ENCODE peak calls at places on chromosomes 16 and 17, in seven cellular contexts. One of them, this sample, is unnamed.

GRCh38 chr16:49858200-49859129 is 2.6 kb upstream of the ZNF423 start:
- DNase-seq in PC-9: no peak
- DNase-seq in GM12878: no peak
- DNase-seq in GM23248: peak; percentile 51
- DNase-seq in astrocyte: peak; percentile 37
- DNase-seq in H1: peak; percentile 73
- DNase-seq in MM.1S: no peak
- DNase-seq in this sample: peak; percentile 71

GRCh38 chr17:19676901-19677300 is 28.4 kb downstream of the ALDH3A2 start:
- DNase-seq in PC-9: peak; percentile 52
- DNase-seq in GM12878: no peak
- DNase-seq in GM23248: no peak
- DNase-seq in astrocyte: no peak
- DNase-seq in H1: no peak
- DNase-seq in MM.1S: no peak
- DNase-seq in this sample: no peak

GRCh38 chr16:11836653-11837244 is 14.6 kb downstream of the RSL1D1 start:
- DNase-seq in PC-9: no peak
- DNase-seq in GM12878: no peak
- DNase-seq in GM23248: peak; percentile 83
- DNase-seq in astrocyte: peak; percentile 92
- DNase-seq in H1: no peak
- DNase-seq in MM.1S: no peak
- DNase-seq in this sample: no peak

GRCh38 chr16:57624044-57624688 is 4.3 kb upstream of the ADGRG1 start:
- DNase-seq in PC-9: peak; percentile 51
- DNase-seq in GM12878: no peak
- DNase-seq in GM23248: peak; percentile 36
- DNase-seq in astrocyte: no peak
- DNase-seq in H1: no peak
- DNase-seq in MM.1S: no peak
- DNase-seq in this sample: no peak

GRCh38 chr16:26649646-26650045 is 417.1 kb upstream of the C16orf82 start:
- DNase-seq in PC-9: no peak
- DNase-seq in GM12878: no peak
- DNase-seq in GM23248: no peak
- DNase-seq in astrocyte: no peak
- DNase-seq in H1: no peak
- DNase-seq in MM.1S: no peak
- DNase-seq in this sample: no peak

GRCh38 chr17:13995856-13996635 is 73.3 kb upstream of the COX10 start:
- DNase-seq in PC-9: no peak
- DNase-seq in GM12878: no peak
- DNase-seq in GM23248: peak; percentile 57
- DNase-seq in astrocyte: no peak
- DNase-seq in H1: no peak
- DNase-seq in MM.1S: no peak
- DNase-seq in this sample: no peak

GRCh38 chr17:10089221-10089799 is 109.1 kb downstream of the GAS7 start:
- DNase-seq in PC-9: no peak
- DNase-seq in GM12878: no peak
- DNase-seq in GM23248: no peak
- DNase-seq in astrocyte: peak; percentile 5
- DNase-seq in H1: no peak
- DNase-seq in MM.1S: no peak
- DNase-seq in this sample: no peak

GRCh38 chr17:64386412-64387144 is 4.1 kb downstream of the PECAM1 start:
- DNase-seq in PC-9: no peak
- DNase-seq in GM12878: no peak
- DNase-seq in GM23248: no peak
- DNase-seq in astrocyte: no peak
- DNase-seq in H1: no peak
- DNase-seq in MM.1S: no peak
- DNase-seq in this sample: no peak

GRCh38 chr17:62187681-62188080 is 122.6 kb upstream of the MED13 start:
- DNase-seq in PC-9: no peak
- DNase-seq in GM12878: no peak
- DNase-seq in GM23248: peak; percentile 28
- DNase-seq in astrocyte: peak; percentile 18
- DNase-seq in H1: no peak
- DNase-seq in MM.1S: no peak
- DNase-seq in this sample: no peak

GRCh38 chr17:32398946-32399345 is 45.4 kb upstream of the PSMD11 start:
- DNase-seq in PC-9: no peak
- DNase-seq in GM12878: no peak
- DNase-seq in GM23248: no peak
- DNase-seq in astrocyte: no peak
- DNase-seq in H1: no peak
- DNase-seq in MM.1S: no peak
- DNase-seq in this sample: no peak

GRCh38 chr17:47981462-47981861 is 10.5 kb downstream of the CDK5RAP3 start:
- DNase-seq in PC-9: no peak
- DNase-seq in GM12878: no peak
- DNase-seq in GM23248: no peak
- DNase-seq in astrocyte: no peak
- DNase-seq in H1: no peak
- DNase-seq in MM.1S: no peak
- DNase-seq in this sample: no peak

GRCh38 chr16:20899503-20900298 is 457 bp downstream of the DCUN1D3 start:
- DNase-seq in PC-9: no peak
- DNase-seq in GM12878: no peak
- DNase-seq in GM23248: peak; percentile 48
- DNase-seq in astrocyte: no peak
- DNase-seq in H1: peak; percentile 51
- DNase-seq in MM.1S: no peak
- DNase-seq in this sample: no peak

GRCh38 chr16:22635801-22636200 is 125.1 kb downstream of the NPIPB5 start:
- DNase-seq in PC-9: peak; percentile 33
- DNase-seq in GM12878: no peak
- DNase-seq in GM23248: no peak
- DNase-seq in astrocyte: no peak
- DNase-seq in H1: no peak
- DNase-seq in MM.1S: no peak
- DNase-seq in this sample: no peak

GRCh38 chr16:48556913-48557351 is 53.0 kb downstream of the N4BP1 start:
- DNase-seq in PC-9: no peak
- DNase-seq in GM12878: peak; percentile 40
- DNase-seq in GM23248: peak; percentile 88
- DNase-seq in astrocyte: peak; percentile 81
- DNase-seq in H1: no peak
- DNase-seq in MM.1S: no peak
- DNase-seq in this sample: no peak

GRCh38 chr16:81841709-81842108 is 62.6 kb downstream of the PLCG2 start:
- DNase-seq in PC-9: no peak
- DNase-seq in GM12878: peak; percentile 63
- DNase-seq in GM23248: no peak
- DNase-seq in astrocyte: no peak
- DNase-seq in H1: no peak
- DNase-seq in MM.1S: peak; percentile 46
- DNase-seq in this sample: no peak

GRCh38 chr17:1492249-1493206 is at the start of gene MYO1C:
- DNase-seq in PC-9: no peak
- DNase-seq in GM12878: no peak
- DNase-seq in GM23248: no peak
- DNase-seq in astrocyte: no peak
- DNase-seq in H1: peak; percentile 78
- DNase-seq in MM.1S: no peak
- DNase-seq in this sample: peak; percentile 48

GRCh38 chr16:53456625-53457024 is 22.4 kb downstream of the RBL2 start:
- DNase-seq in PC-9: no peak
- DNase-seq in GM12878: no peak
- DNase-seq in GM23248: no peak
- DNase-seq in astrocyte: no peak
- DNase-seq in H1: no peak
- DNase-seq in MM.1S: peak; percentile 73
- DNase-seq in this sample: no peak

GRCh38 chr16:66030036-66030435 is 336.5 kb upstream of the CDH5 start:
- DNase-seq in PC-9: no peak
- DNase-seq in GM12878: no peak
- DNase-seq in GM23248: peak; percentile 49
- DNase-seq in astrocyte: peak; percentile 71
- DNase-seq in H1: no peak
- DNase-seq in MM.1S: no peak
- DNase-seq in this sample: no peak

GRCh38 chr16:57284952-57285263 is 436 bp upstream of the PLLP start:
- DNase-seq in PC-9: no peak
- DNase-seq in GM12878: no peak
- DNase-seq in GM23248: no peak
- DNase-seq in astrocyte: no peak
- DNase-seq in H1: no peak
- DNase-seq in MM.1S: no peak
- DNase-seq in this sample: no peak

GRCh38 chr16:46972971-46973456 is 460 bp downstream of the DNAJA2 start:
- DNase-seq in PC-9: peak; percentile 57
- DNase-seq in GM12878: no peak
- DNase-seq in GM23248: peak; percentile 67
- DNase-seq in astrocyte: no peak
- DNase-seq in H1: peak; percentile 55
- DNase-seq in MM.1S: peak; percentile 13
- DNase-seq in this sample: peak; percentile 67

GRCh38 chr17:72592242-72592966 is 471.6 kb downstream of the SOX9 start:
- DNase-seq in PC-9: peak; percentile 67
- DNase-seq in GM12878: no peak
- DNase-seq in GM23248: peak; percentile 90
- DNase-seq in astrocyte: peak; percentile 62
- DNase-seq in H1: peak; percentile 90
- DNase-seq in MM.1S: peak; percentile 83
- DNase-seq in this sample: peak; percentile 93

GRCh38 chr16:31537362-31537921 is 9.7 kb downstream of the AHSP start:
- DNase-seq in PC-9: no peak
- DNase-seq in GM12878: no peak
- DNase-seq in GM23248: no peak
- DNase-seq in astrocyte: no peak
- DNase-seq in H1: peak; percentile 45
- DNase-seq in MM.1S: no peak
- DNase-seq in this sample: peak; percentile 48
- TF ChIP-seq EZH2 in PC-9: no peak
- TF ChIP-seq EZH2 in GM12878: no peak
- TF ChIP-seq EZH2 in GM23248: no peak
- TF ChIP-seq EZH2 in astrocyte: peak; percentile 74
- TF ChIP-seq EZH2 in H1: no peak
- TF ChIP-seq EZH2 in MM.1S: no peak
- TF ChIP-seq EZH2 in this sample: peak; percentile 25

DNA sequence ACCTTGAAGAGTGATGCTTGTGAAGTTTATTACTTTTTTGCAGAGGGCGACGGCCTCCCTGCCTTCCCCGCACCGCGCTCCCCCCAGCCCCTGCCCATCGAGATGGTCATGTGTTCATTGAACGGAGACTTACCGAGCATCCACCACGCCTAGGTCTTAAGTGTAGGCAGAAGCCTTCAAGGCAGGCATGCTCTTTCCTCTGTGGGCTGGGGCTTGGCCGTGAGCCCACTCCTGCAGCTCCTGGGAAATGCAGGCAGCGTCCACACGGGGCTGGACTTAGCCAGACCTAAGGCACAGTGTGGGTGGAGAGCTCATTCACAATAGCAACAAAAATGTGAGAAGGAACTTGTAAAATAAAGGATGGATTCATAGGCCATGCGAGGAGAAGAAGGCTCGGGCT is 19.2 kb downstream of the RNF213 start:
- DNase-seq in PC-9: no peak
- DNase-seq in GM12878: no peak
- DNase-seq in GM23248: peak; percentile 93
- DNase-seq in astrocyte: peak; percentile 82
- DNase-seq in H1: no peak
- DNase-seq in MM.1S: no peak
- DNase-seq in this sample: no peak
- H4K20me1 ChIP-seq in PC-9: no peaks in the 10 kb centered on the region
- H4K20me1 ChIP-seq in GM12878: peaks cover 2% of the 10 kb centered on the region
- H4K20me1 ChIP-seq in GM23248: no peaks in the 10 kb centered on the region
- H4K20me1 ChIP-seq in astrocyte: peaks cover 32% of the 10 kb centered on the region
- H4K20me1 ChIP-seq in H1: peaks cover 16% of the 10 kb centered on the region
- H4K20me1 ChIP-seq in MM.1S: no peaks in the 10 kb centered on the region
- H4K20me1 ChIP-seq in this sample: no peaks in the 10 kb centered on the region

GRCh38 chr16:69055003-69055402 is 50.5 kb upstream of the HAS3 start:
- DNase-seq in PC-9: no peak
- DNase-seq in GM12878: no peak
- DNase-seq in GM23248: no peak
- DNase-seq in astrocyte: peak; percentile 50
- DNase-seq in H1: no peak
- DNase-seq in MM.1S: no peak
- DNase-seq in this sample: no peak

DNA sequence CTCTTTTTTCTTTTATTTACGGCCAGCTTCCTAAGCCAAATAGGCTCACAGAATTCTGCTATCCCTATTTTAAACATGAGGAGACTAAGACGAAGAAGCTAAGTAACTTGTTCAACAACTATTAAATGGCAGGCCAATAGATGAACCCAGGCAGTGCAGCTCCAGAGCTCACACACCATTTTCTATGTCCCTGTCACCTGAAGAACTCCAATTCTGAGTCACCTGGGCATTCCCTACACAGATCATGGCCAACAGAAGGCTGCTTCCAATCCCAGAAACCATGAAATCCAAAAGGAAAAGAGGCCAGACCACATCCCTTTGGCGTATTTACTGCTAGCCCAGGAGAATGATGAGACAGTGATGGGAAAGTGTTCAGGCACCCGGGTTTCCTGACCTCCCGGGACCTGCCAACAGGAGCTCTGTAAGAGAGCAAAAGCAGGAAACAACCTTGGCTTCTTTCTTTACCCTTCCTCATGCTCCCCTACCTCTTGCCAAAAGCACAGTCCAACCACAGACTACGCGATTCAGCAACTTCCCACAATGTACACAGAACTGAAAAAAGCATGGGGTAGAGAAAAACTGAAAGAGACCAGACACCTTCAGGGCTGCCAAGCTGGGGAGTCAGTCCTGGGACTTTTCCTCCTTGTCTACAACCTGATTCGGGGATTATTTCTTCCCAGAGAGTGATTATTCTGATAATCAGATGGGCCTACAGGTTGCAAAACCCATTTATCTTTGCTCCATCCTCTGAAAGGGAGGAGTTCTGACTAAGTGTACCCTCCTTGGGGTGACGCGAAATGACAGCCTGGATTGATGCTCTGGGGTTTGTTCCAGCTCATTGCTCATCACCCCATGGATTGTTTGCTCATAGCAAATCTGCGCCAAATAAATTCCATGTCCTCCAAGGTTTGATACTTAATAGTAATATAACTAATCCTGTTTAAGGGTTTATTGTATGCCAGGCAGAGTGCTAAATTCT is 47.8 kb upstream of the HAS3 start:
- DNase-seq in PC-9: peak; percentile 86
- DNase-seq in GM12878: peak; percentile 59
- DNase-seq in GM23248: peak; percentile 94
- DNase-seq in astrocyte: peak; percentile 92
- DNase-seq in H1: no peak
- DNase-seq in MM.1S: peak; percentile 27
- DNase-seq in this sample: no peak
- H2AFZ ChIP-seq in PC-9: peak overlapping the region; percentile 48
- H2AFZ ChIP-seq in GM12878: peak overlapping the region; percentile 46
- H2AFZ ChIP-seq in GM23248: no peak overlapping the region
- H2AFZ ChIP-seq in astrocyte: peak overlapping the region; percentile 2
- H2AFZ ChIP-seq in H1: no peak overlapping the region
- H2AFZ ChIP-seq in MM.1S: no peak overlapping the region
- H2AFZ ChIP-seq in this sample: no peak overlapping the region

GRCh38 chr17:81003711-81004335 is 12.2 kb downstream of the CHMP6 start:
- DNase-seq in PC-9: no peak
- DNase-seq in GM12878: no peak
- DNase-seq in GM23248: peak; percentile 60
- DNase-seq in astrocyte: no peak
- DNase-seq in H1: no peak
- DNase-seq in MM.1S: no peak
- DNase-seq in this sample: peak; percentile 71
- TF ChIP-seq EZH2 in PC-9: no peak
- TF ChIP-seq EZH2 in GM12878: no peak
- TF ChIP-seq EZH2 in GM23248: peak; percentile 95
- TF ChIP-seq EZH2 in astrocyte: peak; percentile 81
- TF ChIP-seq EZH2 in H1: no peak
- TF ChIP-seq EZH2 in MM.1S: no peak
- TF ChIP-seq EZH2 in this sample: peak; percentile 21

GRCh38 chr16:67448580-67448979 is 17.7 kb downstream of the HSD11B2 start:
- DNase-seq in PC-9: no peak
- DNase-seq in GM12878: no peak
- DNase-seq in GM23248: no peak
- DNase-seq in astrocyte: no peak
- DNase-seq in H1: no peak
- DNase-seq in MM.1S: no peak
- DNase-seq in this sample: no peak
- H4K20me1 ChIP-seq in PC-9: peaks cover 8% of the 10 kb centered on the region
- H4K20me1 ChIP-seq in GM12878: no peaks in the 10 kb centered on the region
- H4K20me1 ChIP-seq in GM23248: no peaks in the 10 kb centered on the region
- H4K20me1 ChIP-seq in astrocyte: peaks cover 97% of the 10 kb centered on the region
- H4K20me1 ChIP-seq in H1: peaks cover 3% of the 10 kb centered on the region
- H4K20me1 ChIP-seq in MM.1S: peaks cover 2% of the 10 kb centered on the region
- H4K20me1 ChIP-seq in this sample: peaks cover 6% of the 10 kb centered on the region